ENCODE peak calls at places on chromosomes 2 and 18, in four cellular contexts. R is testis, X is astrocyte, Z is spleen. S is an unnamed sample.
A peak's percentile ranks its signal among the peaks of the same experiment; 100 is the strongest.

GRCh38 chr2:135904590-135904989 is 28.3 kb upstream of the MCM6 start:
- DNase-seq in R (no peak), Z (no peak), X (peak; percentile 60), S (no peak)

GRCh38 chr2:228678110-228678509 is 496.6 kb upstream of the SPHKAP start:
- DNase-seq in R (no peak), Z (no peak), X (no peak), S (no peak)

GRCh38 chr2:71886241-71886640 is 261.4 kb downstream of the CYP26B1 start:
- DNase-seq in R (no peak), X (peak; percentile 54), Z (no peak), S (no peak)

GRCh38 chr2:241036397-241036963 is 38.1 kb downstream of the SNED1 start:
- DNase-seq in Z (peak; percentile 87), X (no peak), R (no peak), S (peak; percentile 63)

GRCh38 chr2:18991177-18992168 is 366.9 kb downstream of the OSR1 start:
- DNase-seq in R (peak; percentile 71), Z (no peak), X (peak; percentile 90), S (peak; percentile 41)

GRCh38 chr2:47230418-47230817 is 75.3 kb upstream of the STPG4 start:
- DNase-seq in X (peak; percentile 67), R (no peak), Z (no peak), S (no peak)

GRCh38 chr18:55737781-55738468 is 149.9 kb upstream of the TCF4 start:
- DNase-seq in Z (no peak), X (no peak), R (no peak), S (no peak)

GRCh38 chr2:8447610-8448221 is 234.1 kb upstream of the ID2 start:
- DNase-seq in X (peak; percentile 16), R (no peak), Z (no peak), S (no peak)

GRCh38 chr2:239787651-239788050 is 237.5 kb downstream of the NDUFA10 start:
- DNase-seq in Z (peak; percentile 47), R (no peak), X (no peak), S (no peak)

GRCh38 chr2:41414486-41415230 is 633.2 kb upstream of the PKDCC start:
- DNase-seq in X (no peak), R (peak; percentile 56), Z (no peak), S (no peak)

GRCh38 chr2:234512884-234513669 is 16.2 kb upstream of the ARL4C start:
- DNase-seq in Z (no peak), R (no peak), X (peak; percentile 82), S (no peak)

GRCh38 chr2:161118722-161119121 is 41.5 kb upstream of the TANK start:
- DNase-seq in Z (no peak), X (no peak), R (no peak), S (no peak)
- H3K9me3 ChIP-seq in Z (no peaks in the 10 kb centered on the region), X (no peaks in the 10 kb centered on the region), R (no peaks in the 10 kb centered on the region), S (no peaks in the 10 kb centered on the region)

GRCh38 chr2:181309161-181309560 is 148.0 kb upstream of the ITGA4 start:
- DNase-seq in Z (no peak), X (no peak), R (no peak), S (no peak)

GRCh38 chr2:181308731-181309130 is 148.5 kb upstream of the ITGA4 start:
- DNase-seq in R (no peak), Z (no peak), X (no peak), S (no peak)

GRCh38 chr2:181305151-181306123 is 151.7 kb upstream of the ITGA4 start:
- DNase-seq in R (no peak), X (peak; percentile 39), Z (peak; percentile 76), S (no peak)

GRCh38 chr2:181306785-181307184 is 150.4 kb upstream of the ITGA4 start:
- DNase-seq in X (no peak), R (no peak), Z (no peak), S (no peak)

GRCh38 chr2:181307203-181307991 is 149.8 kb upstream of the ITGA4 start:
- DNase-seq in X (no peak), R (no peak), Z (peak; percentile 25), S (no peak)
- H3K4me1 ChIP-seq in X (no peaks in the 10 kb centered on the region), R (no peaks in the 10 kb centered on the region), Z (peaks cover 87% of the 10 kb centered on the region), S (no peaks in the 10 kb centered on the region)

DNA sequence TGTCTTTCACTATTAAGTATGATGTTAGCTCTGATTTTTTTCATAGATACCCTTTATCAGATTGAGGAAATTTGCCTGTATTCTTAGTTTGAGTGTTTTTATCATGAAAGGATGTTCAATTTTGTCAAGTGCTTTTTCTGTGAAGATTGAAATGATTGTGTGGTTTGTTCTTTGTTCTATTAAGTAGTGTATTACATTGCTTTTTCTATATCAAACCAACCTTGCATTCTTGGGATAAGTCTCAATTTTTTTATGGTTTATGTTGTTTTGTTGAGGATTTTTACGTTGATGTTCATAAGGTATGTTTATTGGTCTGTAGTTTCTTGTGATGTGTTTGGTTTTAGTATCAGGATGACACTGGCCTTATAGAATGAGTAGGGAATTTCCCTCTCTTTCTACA is 19.1 kb downstream of the PDK1 start:
- DNase-seq in X (no peak), Z (no peak), R (no peak), S (no peak)
- H3K9me3 ChIP-seq in X (no peaks in the 10 kb centered on the region), Z (peaks cover 62% of the 10 kb centered on the region), R (no peaks in the 10 kb centered on the region), S (no peaks in the 10 kb centered on the region)

GRCh38 chr2:45709137-45709536 is 57.7 kb downstream of the PRKCE start:
- DNase-seq in X (no peak), Z (no peak), R (no peak), S (no peak)

GRCh38 chr2:45712538-45712937 is 61.1 kb downstream of the PRKCE start:
- DNase-seq in Z (no peak), X (no peak), R (no peak), S (no peak)

GRCh38 chr2:45711224-45711623 is 59.7 kb downstream of the PRKCE start:
- DNase-seq in Z (no peak), R (no peak), X (no peak), S (no peak)

GRCh38 chr2:45708501-45708900 is 57.0 kb downstream of the PRKCE start:
- DNase-seq in X (no peak), R (no peak), Z (no peak), S (no peak)

DNA sequence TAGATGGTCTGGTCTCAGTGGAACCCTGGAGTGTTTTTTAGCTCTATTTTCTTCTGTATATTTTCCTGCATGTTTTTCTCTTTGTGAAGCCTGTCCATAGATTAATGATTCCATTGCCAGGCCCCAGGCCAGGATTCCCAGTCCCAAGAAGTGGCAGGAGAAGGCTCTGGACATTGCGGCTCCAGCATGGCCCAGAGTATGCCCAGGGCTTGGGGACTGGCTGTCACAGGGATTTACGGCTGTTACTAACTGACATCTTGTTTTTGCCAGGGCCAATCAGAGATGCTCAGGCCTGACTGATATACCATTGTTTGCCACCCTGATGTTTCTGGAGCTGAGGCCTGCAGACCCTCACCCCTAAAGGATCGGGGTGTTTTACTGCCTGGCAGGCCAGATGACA is 59.0 kb downstream of the PRKCE start:
- DNase-seq in Z (no peak), R (no peak), X (no peak), S (no peak)
- H3K4me1 ChIP-seq in Z (peaks cover 13% of the 10 kb centered on the region), R (peaks cover 31% of the 10 kb centered on the region), X (no peaks in the 10 kb centered on the region), S (peaks cover 3% of the 10 kb centered on the region)

DNA sequence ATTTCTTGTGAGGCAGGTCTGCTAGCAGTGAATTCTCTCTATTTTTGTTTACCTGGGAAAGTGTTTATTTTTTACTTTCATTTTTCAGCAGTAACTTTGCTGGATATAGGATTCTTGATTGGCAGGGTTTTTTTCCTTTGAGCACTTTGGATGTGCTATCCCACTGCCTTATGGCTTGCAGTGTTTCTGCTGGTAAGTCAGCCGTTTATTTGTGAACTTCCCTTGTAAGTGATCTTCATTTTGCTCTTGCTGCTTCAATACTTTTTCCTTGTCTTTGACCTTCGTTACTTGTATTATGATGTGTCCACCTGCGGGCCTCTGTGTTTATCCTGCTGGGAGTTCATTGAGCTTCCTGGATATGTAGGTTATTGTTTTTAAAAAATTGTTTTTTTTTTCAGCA is 54.7 kb downstream of the SLC66A2 start:
- DNase-seq in X (no peak), R (no peak), Z (no peak), S (no peak)
- H3K9me3 ChIP-seq in X (peaks cover 43% of the 10 kb centered on the region), R (no peaks in the 10 kb centered on the region), Z (peaks cover 100% of the 10 kb centered on the region), S (no peaks in the 10 kb centered on the region)

DNA sequence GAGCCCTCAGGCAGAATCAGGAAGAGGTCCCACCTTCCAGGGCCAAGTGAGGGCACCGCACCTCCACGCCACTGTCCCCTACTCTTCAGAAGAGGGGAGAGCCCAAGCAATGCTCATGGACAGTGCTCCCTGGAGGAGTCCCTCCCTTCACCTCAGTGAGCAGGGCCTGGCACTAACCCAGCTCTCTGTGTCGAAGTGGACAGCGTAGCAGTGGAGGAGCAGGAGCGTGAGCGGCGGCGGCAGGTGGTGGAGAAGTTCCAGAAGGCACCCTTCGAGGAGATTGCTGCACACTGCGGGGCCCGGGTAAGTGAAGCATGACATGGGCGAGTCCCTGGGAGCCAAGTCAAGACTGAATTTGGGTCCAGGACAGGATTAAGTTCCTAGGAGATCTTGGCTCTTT is 16.7 kb downstream of the POMC start:
- DNase-seq in X (no peak), R (no peak), Z (peak; percentile 44), S (no peak)
- H3K4me1 ChIP-seq in X (no peaks in the 10 kb centered on the region), R (no peaks in the 10 kb centered on the region), Z (no peaks in the 10 kb centered on the region), S (no peaks in the 10 kb centered on the region)

GRCh38 chr18:78738076-78738690 is 241.4 kb upstream of the SALL3 start:
- DNase-seq in Z (peak; percentile 46), X (no peak), R (no peak), S (no peak)
- H3K9me3 ChIP-seq in Z (no peaks in the 10 kb centered on the region), X (peaks cover 9% of the 10 kb centered on the region), R (no peaks in the 10 kb centered on the region), S (no peaks in the 10 kb centered on the region)

GRCh38 chr18:3251963-3252277 is 4.3 kb downstream of the MYL12A start:
- DNase-seq in R (no peak), Z (no peak), X (peak; percentile 60), S (no peak)
- H3K4me1 ChIP-seq in R (peaks cover 20% of the 10 kb centered on the region), Z (peaks cover 82% of the 10 kb centered on the region), X (peaks cover 40% of the 10 kb centered on the region), S (peaks cover 38% of the 10 kb centered on the region)

GRCh38 chr2:45610281-45611019 is 617 bp downstream of the SRBD1 start:
- DNase-seq in X (peak; percentile 49), R (peak; percentile 77), Z (peak; percentile 82), S (peak; percentile 56)

GRCh38 chr2:45607701-45608100 is 3.4 kb downstream of the SRBD1 start:
- DNase-seq in X (no peak), R (no peak), Z (no peak), S (no peak)

GRCh38 chr2:45602624-45603023 is 8.4 kb downstream of the SRBD1 start:
- DNase-seq in Z (no peak), X (no peak), R (no peak), S (no peak)

GRCh38 chr2:45611020-45611737 is at the start of gene SRBD1:
- DNase-seq in X (peak; percentile 87), R (peak; percentile 97), Z (peak; percentile 98), S (peak; percentile 97)

GRCh38 chr2:45606801-45607200 is 4.3 kb downstream of the SRBD1 start:
- DNase-seq in X (no peak), R (no peak), Z (no peak), S (no peak)
- H3K9me3 ChIP-seq in X (no peaks in the 10 kb centered on the region), R (no peaks in the 10 kb centered on the region), Z (no peaks in the 10 kb centered on the region), S (no peaks in the 10 kb centered on the region)

GRCh38 chr2:6905668-6906067 is 11.5 kb upstream of the RNF144A start:
- DNase-seq in X (no peak), R (no peak), Z (no peak), S (no peak)
- H3K4me1 ChIP-seq in X (no peaks in the 10 kb centered on the region), R (no peaks in the 10 kb centered on the region), Z (peaks cover 19% of the 10 kb centered on the region), S (no peaks in the 10 kb centered on the region)

S was measured in left lung.